ENCODE peak calls at places on chromosome 15, in five cellular contexts. One of them, this sample, is unnamed.
A peak's percentile ranks its signal among the peaks of the same experiment; 100 is the strongest.

GRCh38 chr15:100284701-100285100 is 57.1 kb downstream of the ADAMTS17 start:
- DNase-seq in PC-3: no peak
- DNase-seq in hepatocyte: peak; percentile 50
- DNase-seq in lower lobe of right lung: peak; percentile 57
- DNase-seq in prostate gland: peak; percentile 39
- DNase-seq in this sample: no peak

GRCh38 chr15:56052389-56053045 is 59.1 kb upstream of the NEDD4 start:
- DNase-seq in PC-3: peak; percentile 67
- DNase-seq in hepatocyte: peak; percentile 65
- DNase-seq in lower lobe of right lung: no peak
- DNase-seq in prostate gland: no peak
- DNase-seq in this sample: no peak

GRCh38 chr15:45023659-45024320 is 795 bp downstream of the SORD start:
- DNase-seq in PC-3: peak; percentile 54
- DNase-seq in hepatocyte: peak; percentile 27
- DNase-seq in lower lobe of right lung: no peak
- DNase-seq in prostate gland: no peak
- DNase-seq in this sample: no peak

GRCh38 chr15:84929795-84930371 is 45.4 kb downstream of the SLC28A1 start:
- DNase-seq in PC-3: peak; percentile 99
- DNase-seq in hepatocyte: peak; percentile 94
- DNase-seq in lower lobe of right lung: no peak
- DNase-seq in prostate gland: peak; percentile 15
- DNase-seq in this sample: peak; percentile 61

GRCh38 chr15:94677202-94677790 is 445.9 kb downstream of the MCTP2 start:
- DNase-seq in PC-3: no peak
- DNase-seq in hepatocyte: no peak
- DNase-seq in lower lobe of right lung: no peak
- DNase-seq in prostate gland: no peak
- DNase-seq in this sample: no peak

GRCh38 chr15:69305933-69306568 is 7.3 kb downstream of the PAQR5 start:
- DNase-seq in PC-3: no peak
- DNase-seq in hepatocyte: no peak
- DNase-seq in lower lobe of right lung: no peak
- DNase-seq in prostate gland: no peak
- DNase-seq in this sample: no peak

GRCh38 chr15:89649716-89650115 is 5.6 kb downstream of the KIF7 start:
- DNase-seq in PC-3: no peak
- DNase-seq in hepatocyte: no peak
- DNase-seq in lower lobe of right lung: no peak
- DNase-seq in prostate gland: no peak
- DNase-seq in this sample: no peak

GRCh38 chr15:55530861-55531313 is 22.9 kb upstream of the DNAAF4 start:
- DNase-seq in PC-3: peak; percentile 22
- DNase-seq in hepatocyte: peak; percentile 23
- DNase-seq in lower lobe of right lung: no peak
- DNase-seq in prostate gland: no peak
- DNase-seq in this sample: peak; percentile 55

GRCh38 chr15:92616621-92617179 is 38.9 kb downstream of the FAM174B start:
- DNase-seq in PC-3: peak; percentile 71
- DNase-seq in hepatocyte: peak; percentile 57
- DNase-seq in lower lobe of right lung: no peak
- DNase-seq in prostate gland: peak; percentile 60
- DNase-seq in this sample: no peak

GRCh38 chr15:31446546-31446945 is 119.9 kb downstream of the KLF13 start:
- DNase-seq in PC-3: no peak
- DNase-seq in hepatocyte: no peak
- DNase-seq in lower lobe of right lung: no peak
- DNase-seq in prostate gland: no peak
- DNase-seq in this sample: no peak

GRCh38 chr15:82635798-82636197 is 11.4 kb downstream of the CPEB1 start:
- DNase-seq in PC-3: no peak
- DNase-seq in hepatocyte: no peak
- DNase-seq in lower lobe of right lung: no peak
- DNase-seq in prostate gland: no peak
- DNase-seq in this sample: no peak

GRCh38 chr15:39642011-39642640 is 61.2 kb downstream of the THBS1 start:
- DNase-seq in PC-3: peak; percentile 90
- DNase-seq in hepatocyte: peak; percentile 22
- DNase-seq in lower lobe of right lung: no peak
- DNase-seq in prostate gland: no peak
- DNase-seq in this sample: peak; percentile 21

GRCh38 chr15:36632196-36632595 is 52.8 kb downstream of the CDIN1 start:
- DNase-seq in PC-3: peak; percentile 81
- DNase-seq in hepatocyte: no peak
- DNase-seq in lower lobe of right lung: no peak
- DNase-seq in prostate gland: no peak
- DNase-seq in this sample: no peak

GRCh38 chr15:25775317-25775912 is 87.7 kb downstream of the ATP10A start:
- DNase-seq in PC-3: peak; percentile 66
- DNase-seq in hepatocyte: peak; percentile 34
- DNase-seq in lower lobe of right lung: no peak
- DNase-seq in prostate gland: no peak
- DNase-seq in this sample: no peak

GRCh38 chr15:99454941-99455795 is 110.6 kb upstream of the MEF2A start:
- DNase-seq in PC-3: peak; percentile 88
- DNase-seq in hepatocyte: peak; percentile 91
- DNase-seq in lower lobe of right lung: peak; percentile 89
- DNase-seq in prostate gland: peak; percentile 80
- DNase-seq in this sample: no peak

GRCh38 chr15:67096536-67097294 is 31.3 kb downstream of the SMAD3 start:
- DNase-seq in PC-3: peak; percentile 39
- DNase-seq in hepatocyte: no peak
- DNase-seq in lower lobe of right lung: no peak
- DNase-seq in prostate gland: no peak
- DNase-seq in this sample: no peak
- H3K4me1 ChIP-seq in PC-3: peaks cover 50% of the 10 kb centered on the region
- H3K4me1 ChIP-seq in hepatocyte: peaks cover 30% of the 10 kb centered on the region
- H3K4me1 ChIP-seq in lower lobe of right lung: peaks cover 55% of the 10 kb centered on the region
- H3K4me1 ChIP-seq in prostate gland: peaks cover 16% of the 10 kb centered on the region
- H3K4me1 ChIP-seq in this sample: peaks cover 13% of the 10 kb centered on the region

GRCh38 chr15:43436395-43436794 is 56.6 kb downstream of the TP53BP1 start:
- DNase-seq in PC-3: no peak
- DNase-seq in hepatocyte: no peak
- DNase-seq in lower lobe of right lung: no peak
- DNase-seq in prostate gland: no peak
- DNase-seq in this sample: no peak

GRCh38 chr15:43439268-43439667 is 53.7 kb downstream of the TP53BP1 start:
- DNase-seq in PC-3: no peak
- DNase-seq in hepatocyte: no peak
- DNase-seq in lower lobe of right lung: no peak
- DNase-seq in prostate gland: no peak
- DNase-seq in this sample: no peak

GRCh38 chr15:43446344-43446743 is 46.6 kb downstream of the TP53BP1 start:
- DNase-seq in PC-3: no peak
- DNase-seq in hepatocyte: no peak
- DNase-seq in lower lobe of right lung: no peak
- DNase-seq in prostate gland: no peak
- DNase-seq in this sample: no peak

GRCh38 chr15:43441316-43441715 is 51.6 kb downstream of the TP53BP1 start:
- DNase-seq in PC-3: peak; percentile 26
- DNase-seq in hepatocyte: no peak
- DNase-seq in lower lobe of right lung: no peak
- DNase-seq in prostate gland: no peak
- DNase-seq in this sample: no peak

DNA sequence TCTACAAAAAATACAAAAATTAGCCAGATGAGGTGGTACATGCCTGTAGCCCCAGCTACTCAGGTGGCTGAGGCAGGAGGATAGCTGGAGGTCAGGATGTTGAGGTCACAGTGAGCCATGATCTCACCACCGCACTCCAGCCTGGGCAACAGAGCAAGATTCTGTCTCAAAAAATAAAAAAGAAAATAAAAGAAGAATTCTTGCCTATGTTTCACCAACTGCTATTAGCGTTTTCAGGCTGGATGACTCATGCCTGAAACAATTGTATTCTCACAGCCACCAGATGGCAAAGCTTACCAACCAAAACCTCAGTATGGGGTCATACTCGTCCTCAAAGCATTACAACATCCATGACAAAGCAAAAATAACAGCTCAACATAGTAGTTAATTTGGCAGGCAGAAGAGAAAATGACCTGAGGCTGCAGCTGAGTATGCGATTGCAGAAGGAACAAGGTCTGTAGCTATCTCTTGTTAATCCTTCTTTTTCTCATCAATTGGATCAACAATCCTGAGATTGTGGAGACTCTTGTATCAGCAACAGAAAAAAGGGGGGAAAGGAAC is 52.2 kb downstream of the TP53BP1 start:
- DNase-seq in PC-3: peak; percentile 94
- DNase-seq in hepatocyte: peak; percentile 71
- DNase-seq in lower lobe of right lung: no peak
- DNase-seq in prostate gland: peak; percentile 7
- DNase-seq in this sample: peak; percentile 54
- TF ChIP-seq CTCF in PC-3: peak; percentile 74
- TF ChIP-seq CTCF in hepatocyte: peak; percentile 45
- TF ChIP-seq CTCF in lower lobe of right lung: peak; percentile 35
- TF ChIP-seq CTCF in prostate gland: no peak
- TF ChIP-seq CTCF in this sample: peak; percentile 56

DNA sequence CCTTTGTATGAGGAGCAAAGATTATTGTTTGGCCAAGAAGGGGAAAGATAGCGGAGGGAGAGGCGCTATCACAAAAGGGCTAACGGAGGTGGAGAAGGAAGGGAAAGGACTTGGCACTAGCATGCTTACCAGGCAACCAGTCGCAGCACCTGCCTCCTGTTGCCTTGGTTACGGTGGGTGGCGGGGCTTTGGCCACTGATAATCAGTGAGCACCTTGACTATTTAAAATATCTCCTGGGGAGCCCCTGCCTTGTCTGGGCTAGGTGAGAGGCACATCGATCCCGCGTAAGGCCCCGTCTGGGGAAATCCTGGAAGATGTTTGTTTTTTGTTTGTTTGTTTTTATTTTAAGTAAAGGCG is 14.7 kb upstream of the AEN start:
- DNase-seq in PC-3: no peak
- DNase-seq in hepatocyte: no peak
- DNase-seq in lower lobe of right lung: no peak
- DNase-seq in prostate gland: no peak
- DNase-seq in this sample: no peak
- H3K27me3 ChIP-seq in PC-3: peaks cover 23% of the 10 kb centered on the region
- H3K27me3 ChIP-seq in hepatocyte: peaks cover 79% of the 10 kb centered on the region
- H3K27me3 ChIP-seq in lower lobe of right lung: peaks cover 55% of the 10 kb centered on the region
- H3K27me3 ChIP-seq in prostate gland: peaks cover 34% of the 10 kb centered on the region
- H3K27me3 ChIP-seq in this sample: peaks cover 31% of the 10 kb centered on the region

GRCh38 chr15:57281357-57281756 is 94.9 kb upstream of the CGNL1 start:
- DNase-seq in PC-3: no peak
- DNase-seq in hepatocyte: no peak
- DNase-seq in lower lobe of right lung: no peak
- DNase-seq in prostate gland: no peak
- DNase-seq in this sample: no peak
- H3K4me1 ChIP-seq in PC-3: no peaks in the 10 kb centered on the region
- H3K4me1 ChIP-seq in hepatocyte: no peaks in the 10 kb centered on the region
- H3K4me1 ChIP-seq in lower lobe of right lung: peaks cover 4% of the 10 kb centered on the region
- H3K4me1 ChIP-seq in prostate gland: no peaks in the 10 kb centered on the region
- H3K4me1 ChIP-seq in this sample: no peaks in the 10 kb centered on the region